ENCODE peak calls at places on chromosomes 6 and 20, in six cellular contexts. H is mammary epithelial cell; K is stimulated activated CD4-positive, alpha-beta T cell treated with anti-CD3 and anti-CD28 coated beads, Interleukin-2, amount 100 ng/mL, for 48 hours; T is mucosa of gallbladder; S is suprapubic skin; E is IMR-90. Z is an unnamed sample.

GRCh38 chr6:86154852-86155251 is 512.2 kb upstream of the SYNCRIP start:
- DNase-seq in H (no peak), K (no peak), T (no peak), S (no peak), E (no peak), Z (no peak)

GRCh38 chr20:19658137-19658536 is 99.9 kb upstream of the RIN2 start:
- DNase-seq in H (no peak), K (no peak), T (no peak), S (no peak), E (no peak), Z (no peak)

GRCh38 chr20:41524980-41525613 is 93.1 kb downstream of the CHD6 start:
- DNase-seq in H (peak), K (no peak), T (peak), S (peak), E (peak), Z (peak)

GRCh38 chr6:75691012-75691411 is 58.0 kb upstream of the MYO6 start:
- DNase-seq in H (peak), K (no peak), T (no peak), S (no peak), E (peak), Z (peak)

GRCh38 chr6:79872986-79873385 is 74.4 kb downstream of the ELOVL4 start:
- DNase-seq in H (peak), K (no peak), T (no peak), S (no peak), E (peak), Z (peak)

GRCh38 chr6:117265425-117266266 is at the start of gene VGLL2:
- DNase-seq in H (peak), K (no peak), T (no peak), S (peak), E (peak), Z (peak)

GRCh38 chr6:110609101-110609500 is 132.7 kb upstream of the SLC22A16 start:
- DNase-seq in H (no peak), K (no peak), T (no peak), S (no peak), E (peak), Z (no peak)

GRCh38 chr6:7424967-7425807 is 35.6 kb downstream of the RIOK1 start:
- DNase-seq in H (peak), K (no peak), T (no peak), S (no peak), E (peak), Z (peak)

GRCh38 chr6:138031417-138031816 is 75.8 kb downstream of the PERP start:
- DNase-seq in H (peak), K (no peak), T (no peak), S (no peak), E (no peak), Z (no peak)

Z was measured in renal cortical epithelial cell.